ENCODE peak calls at places on chromosome 17, in seven cellular contexts. One of them, this sample, is unnamed.

GRCh38 chr17:18246880-18247612 is 11.5 kb downstream of the FLII start:
- DNase-seq in NCI-H146: peak; percentile 51
- DNase-seq in activated T-cell treated with anti-CD3 and anti-CD28 coated beads, Interleukin-2, amount 50 U/mL, for 1 hour: no peak
- DNase-seq in frontal cortex: peak; percentile 52
- DNase-seq in activated CD8-positive, alpha-beta T cell treated with anti-CD3 and anti-CD28 coated beads, Interleukin-2, amount 10 ng/mL, durations not matched to agents 7 days and 5 days: peak; percentile 41
- DNase-seq in HAP-1: peak; percentile 38
- DNase-seq in stimulated activated CD4-positive, alpha-beta T cell treated with anti-CD3 and anti-CD28 coated beads, Interleukin-15, amount 100 ng/mL, for 24 hours: peak; percentile 75
- DNase-seq in this sample: peak; percentile 93

GRCh38 chr17:57044976-57045867 is 39.8 kb upstream of the AKAP1 start:
- DNase-seq in frontal cortex: no peak
- DNase-seq in stimulated activated CD4-positive, alpha-beta T cell treated with anti-CD3 and anti-CD28 coated beads, Interleukin-15, amount 100 ng/mL, for 24 hours: peak; percentile 4
- DNase-seq in HAP-1: no peak
- DNase-seq in NCI-H146: no peak
- DNase-seq in activated CD8-positive, alpha-beta T cell treated with anti-CD3 and anti-CD28 coated beads, Interleukin-2, amount 10 ng/mL, durations not matched to agents 7 days and 5 days: no peak
- DNase-seq in activated T-cell treated with anti-CD3 and anti-CD28 coated beads, Interleukin-2, amount 50 U/mL, for 1 hour: no peak
- DNase-seq in this sample: peak; percentile 46

GRCh38 chr17:34154916-34155730 is 100.0 kb upstream of the CCL2 start:
- DNase-seq in frontal cortex: peak; percentile 13
- DNase-seq in activated CD8-positive, alpha-beta T cell treated with anti-CD3 and anti-CD28 coated beads, Interleukin-2, amount 10 ng/mL, durations not matched to agents 7 days and 5 days: peak; percentile 45
- DNase-seq in HAP-1: no peak
- DNase-seq in stimulated activated CD4-positive, alpha-beta T cell treated with anti-CD3 and anti-CD28 coated beads, Interleukin-15, amount 100 ng/mL, for 24 hours: no peak
- DNase-seq in NCI-H146: no peak
- DNase-seq in activated T-cell treated with anti-CD3 and anti-CD28 coated beads, Interleukin-2, amount 50 U/mL, for 1 hour: no peak
- DNase-seq in this sample: no peak

GRCh38 chr17:66686601-66687000 is 148.3 kb upstream of the CACNG5 start:
- DNase-seq in activated T-cell treated with anti-CD3 and anti-CD28 coated beads, Interleukin-2, amount 50 U/mL, for 1 hour: no peak
- DNase-seq in NCI-H146: no peak
- DNase-seq in activated CD8-positive, alpha-beta T cell treated with anti-CD3 and anti-CD28 coated beads, Interleukin-2, amount 10 ng/mL, durations not matched to agents 7 days and 5 days: no peak
- DNase-seq in frontal cortex: no peak
- DNase-seq in HAP-1: no peak
- DNase-seq in stimulated activated CD4-positive, alpha-beta T cell treated with anti-CD3 and anti-CD28 coated beads, Interleukin-15, amount 100 ng/mL, for 24 hours: no peak
- DNase-seq in this sample: no peak

GRCh38 chr17:35287286-35287811 is 44.5 kb downstream of the SLFN5 start:
- DNase-seq in frontal cortex: no peak
- DNase-seq in stimulated activated CD4-positive, alpha-beta T cell treated with anti-CD3 and anti-CD28 coated beads, Interleukin-15, amount 100 ng/mL, for 24 hours: no peak
- DNase-seq in HAP-1: no peak
- DNase-seq in NCI-H146: no peak
- DNase-seq in activated CD8-positive, alpha-beta T cell treated with anti-CD3 and anti-CD28 coated beads, Interleukin-2, amount 10 ng/mL, durations not matched to agents 7 days and 5 days: no peak
- DNase-seq in activated T-cell treated with anti-CD3 and anti-CD28 coated beads, Interleukin-2, amount 50 U/mL, for 1 hour: no peak
- DNase-seq in this sample: no peak

GRCh38 chr17:3773511-3773910 is 27.5 kb downstream of the ITGAE start:
- DNase-seq in HAP-1: no peak
- DNase-seq in frontal cortex: no peak
- DNase-seq in NCI-H146: no peak
- DNase-seq in activated T-cell treated with anti-CD3 and anti-CD28 coated beads, Interleukin-2, amount 50 U/mL, for 1 hour: no peak
- DNase-seq in stimulated activated CD4-positive, alpha-beta T cell treated with anti-CD3 and anti-CD28 coated beads, Interleukin-15, amount 100 ng/mL, for 24 hours: no peak
- DNase-seq in activated CD8-positive, alpha-beta T cell treated with anti-CD3 and anti-CD28 coated beads, Interleukin-2, amount 10 ng/mL, durations not matched to agents 7 days and 5 days: no peak
- DNase-seq in this sample: no peak

GRCh38 chr17:60562421-60562820 is 36.4 kb upstream of the APPBP2 start:
- DNase-seq in activated CD8-positive, alpha-beta T cell treated with anti-CD3 and anti-CD28 coated beads, Interleukin-2, amount 10 ng/mL, durations not matched to agents 7 days and 5 days: no peak
- DNase-seq in stimulated activated CD4-positive, alpha-beta T cell treated with anti-CD3 and anti-CD28 coated beads, Interleukin-15, amount 100 ng/mL, for 24 hours: no peak
- DNase-seq in NCI-H146: no peak
- DNase-seq in frontal cortex: no peak
- DNase-seq in HAP-1: no peak
- DNase-seq in activated T-cell treated with anti-CD3 and anti-CD28 coated beads, Interleukin-2, amount 50 U/mL, for 1 hour: no peak
- DNase-seq in this sample: no peak

GRCh38 chr17:15456486-15456885 is 10.9 kb downstream of the CDRT4 start:
- DNase-seq in HAP-1: no peak
- DNase-seq in activated T-cell treated with anti-CD3 and anti-CD28 coated beads, Interleukin-2, amount 50 U/mL, for 1 hour: no peak
- DNase-seq in activated CD8-positive, alpha-beta T cell treated with anti-CD3 and anti-CD28 coated beads, Interleukin-2, amount 10 ng/mL, durations not matched to agents 7 days and 5 days: no peak
- DNase-seq in NCI-H146: no peak
- DNase-seq in frontal cortex: no peak
- DNase-seq in stimulated activated CD4-positive, alpha-beta T cell treated with anti-CD3 and anti-CD28 coated beads, Interleukin-15, amount 100 ng/mL, for 24 hours: no peak
- DNase-seq in this sample: no peak

GRCh38 chr17:42180922-42181850 is at the start of gene KCNH4:
- DNase-seq in stimulated activated CD4-positive, alpha-beta T cell treated with anti-CD3 and anti-CD28 coated beads, Interleukin-15, amount 100 ng/mL, for 24 hours: peak; percentile 93
- DNase-seq in activated T-cell treated with anti-CD3 and anti-CD28 coated beads, Interleukin-2, amount 50 U/mL, for 1 hour: peak; percentile 91
- DNase-seq in NCI-H146: peak; percentile 84
- DNase-seq in frontal cortex: peak; percentile 96
- DNase-seq in activated CD8-positive, alpha-beta T cell treated with anti-CD3 and anti-CD28 coated beads, Interleukin-2, amount 10 ng/mL, durations not matched to agents 7 days and 5 days: peak; percentile 89
- DNase-seq in HAP-1: no peak
- DNase-seq in this sample: peak; percentile 90

GRCh38 chr17:35083071-35083470 is 19.6 kb upstream of the RFFL start:
- DNase-seq in activated CD8-positive, alpha-beta T cell treated with anti-CD3 and anti-CD28 coated beads, Interleukin-2, amount 10 ng/mL, durations not matched to agents 7 days and 5 days: no peak
- DNase-seq in HAP-1: no peak
- DNase-seq in frontal cortex: no peak
- DNase-seq in NCI-H146: no peak
- DNase-seq in stimulated activated CD4-positive, alpha-beta T cell treated with anti-CD3 and anti-CD28 coated beads, Interleukin-15, amount 100 ng/mL, for 24 hours: no peak
- DNase-seq in activated T-cell treated with anti-CD3 and anti-CD28 coated beads, Interleukin-2, amount 50 U/mL, for 1 hour: no peak
- DNase-seq in this sample: no peak

GRCh38 chr17:42553161-42553818 is 567 bp downstream of the HSD17B1 start:
- DNase-seq in activated T-cell treated with anti-CD3 and anti-CD28 coated beads, Interleukin-2, amount 50 U/mL, for 1 hour: no peak
- DNase-seq in HAP-1: peak; percentile 40
- DNase-seq in frontal cortex: no peak
- DNase-seq in NCI-H146: no peak
- DNase-seq in activated CD8-positive, alpha-beta T cell treated with anti-CD3 and anti-CD28 coated beads, Interleukin-2, amount 10 ng/mL, durations not matched to agents 7 days and 5 days: no peak
- DNase-seq in stimulated activated CD4-positive, alpha-beta T cell treated with anti-CD3 and anti-CD28 coated beads, Interleukin-15, amount 100 ng/mL, for 24 hours: no peak
- DNase-seq in this sample: peak; percentile 32

GRCh38 chr17:75110307-75110937 is 653 bp downstream of the ARMC7 start:
- DNase-seq in frontal cortex: no peak
- DNase-seq in NCI-H146: peak; percentile 38
- DNase-seq in HAP-1: no peak
- DNase-seq in activated T-cell treated with anti-CD3 and anti-CD28 coated beads, Interleukin-2, amount 50 U/mL, for 1 hour: peak; percentile 44
- DNase-seq in activated CD8-positive, alpha-beta T cell treated with anti-CD3 and anti-CD28 coated beads, Interleukin-2, amount 10 ng/mL, durations not matched to agents 7 days and 5 days: peak; percentile 41
- DNase-seq in stimulated activated CD4-positive, alpha-beta T cell treated with anti-CD3 and anti-CD28 coated beads, Interleukin-15, amount 100 ng/mL, for 24 hours: no peak
- DNase-seq in this sample: peak; percentile 58

GRCh38 chr17:77354721-77355455 is 214.1 kb downstream of the SEC14L1 start:
- DNase-seq in activated CD8-positive, alpha-beta T cell treated with anti-CD3 and anti-CD28 coated beads, Interleukin-2, amount 10 ng/mL, durations not matched to agents 7 days and 5 days: no peak
- DNase-seq in HAP-1: no peak
- DNase-seq in frontal cortex: no peak
- DNase-seq in stimulated activated CD4-positive, alpha-beta T cell treated with anti-CD3 and anti-CD28 coated beads, Interleukin-15, amount 100 ng/mL, for 24 hours: no peak
- DNase-seq in activated T-cell treated with anti-CD3 and anti-CD28 coated beads, Interleukin-2, amount 50 U/mL, for 1 hour: peak; percentile 17
- DNase-seq in NCI-H146: no peak
- DNase-seq in this sample: no peak

GRCh38 chr17:77999413-78000173 is 41.1 kb downstream of the TNRC6C start:
- DNase-seq in stimulated activated CD4-positive, alpha-beta T cell treated with anti-CD3 and anti-CD28 coated beads, Interleukin-15, amount 100 ng/mL, for 24 hours: peak; percentile 14
- DNase-seq in activated T-cell treated with anti-CD3 and anti-CD28 coated beads, Interleukin-2, amount 50 U/mL, for 1 hour: no peak
- DNase-seq in frontal cortex: no peak
- DNase-seq in NCI-H146: no peak
- DNase-seq in activated CD8-positive, alpha-beta T cell treated with anti-CD3 and anti-CD28 coated beads, Interleukin-2, amount 10 ng/mL, durations not matched to agents 7 days and 5 days: no peak
- DNase-seq in HAP-1: no peak
- DNase-seq in this sample: no peak

GRCh38 chr17:38917259-38917658 is 8.2 kb upstream of the LASP1NB start:
- DNase-seq in activated CD8-positive, alpha-beta T cell treated with anti-CD3 and anti-CD28 coated beads, Interleukin-2, amount 10 ng/mL, durations not matched to agents 7 days and 5 days: no peak
- DNase-seq in frontal cortex: no peak
- DNase-seq in stimulated activated CD4-positive, alpha-beta T cell treated with anti-CD3 and anti-CD28 coated beads, Interleukin-15, amount 100 ng/mL, for 24 hours: no peak
- DNase-seq in HAP-1: no peak
- DNase-seq in activated T-cell treated with anti-CD3 and anti-CD28 coated beads, Interleukin-2, amount 50 U/mL, for 1 hour: no peak
- DNase-seq in NCI-H146: no peak
- DNase-seq in this sample: peak; percentile 9

This sample was measured in DMS53.